ENCODE peak calls at places on chromosomes 4 and X, in nine cellular contexts. One of them, this sample, is unnamed.

GRCh38 chrX:45351478-45351877 is 150.8 kb upstream of the DIPK2B start:
- DNase-seq in iPS-NIHi11: no peak
- DNase-seq in nephron progenitor cell: no peak
- DNase-seq in foreskin melanocyte: no peak
- DNase-seq in hypothalamus: no peak
- DNase-seq in aorta: no peak
- DNase-seq in NB4: no peak
- DNase-seq in ovary: no peak
- DNase-seq in naive thymus-derived CD4-positive, alpha-beta T cell: no peak
- DNase-seq in this sample: no peak

GRCh38 chrX:120604359-120604782 is 470 bp downstream of the MCTS1 start:
- DNase-seq in iPS-NIHi11: peak; percentile 17
- DNase-seq in nephron progenitor cell: no peak
- DNase-seq in foreskin melanocyte: peak; percentile 24
- DNase-seq in hypothalamus: peak; percentile 13
- DNase-seq in aorta: no peak
- DNase-seq in NB4: peak; percentile 59
- DNase-seq in ovary: no peak
- DNase-seq in naive thymus-derived CD4-positive, alpha-beta T cell: peak; percentile 34
- DNase-seq in this sample: no peak

GRCh38 chr4:150136481-150136880 is 58.2 kb downstream of the DCLK2 start:
- DNase-seq in iPS-NIHi11: no peak
- DNase-seq in nephron progenitor cell: no peak
- DNase-seq in foreskin melanocyte: no peak
- DNase-seq in hypothalamus: no peak
- DNase-seq in aorta: no peak
- DNase-seq in NB4: no peak
- DNase-seq in ovary: no peak
- DNase-seq in naive thymus-derived CD4-positive, alpha-beta T cell: no peak
- DNase-seq in this sample: no peak

GRCh38 chr4:53455766-53456165 is 78.3 kb downstream of the FIP1L1 start:
- DNase-seq in iPS-NIHi11: no peak
- DNase-seq in nephron progenitor cell: no peak
- DNase-seq in foreskin melanocyte: no peak
- DNase-seq in hypothalamus: no peak
- DNase-seq in aorta: no peak
- DNase-seq in NB4: no peak
- DNase-seq in ovary: no peak
- DNase-seq in naive thymus-derived CD4-positive, alpha-beta T cell: no peak
- DNase-seq in this sample: no peak

GRCh38 chr4:172953896-172954568 is 214.6 kb upstream of the GALNT7 start:
- DNase-seq in iPS-NIHi11: no peak
- DNase-seq in nephron progenitor cell: no peak
- DNase-seq in foreskin melanocyte: peak; percentile 14
- DNase-seq in hypothalamus: no peak
- DNase-seq in aorta: no peak
- DNase-seq in NB4: no peak
- DNase-seq in ovary: no peak
- DNase-seq in naive thymus-derived CD4-positive, alpha-beta T cell: no peak
- DNase-seq in this sample: no peak

GRCh38 chrX:111302284-111302683 is 32.0 kb upstream of the CAPN6 start:
- DNase-seq in iPS-NIHi11: no peak
- DNase-seq in nephron progenitor cell: no peak
- DNase-seq in foreskin melanocyte: no peak
- DNase-seq in hypothalamus: no peak
- DNase-seq in aorta: no peak
- DNase-seq in NB4: no peak
- DNase-seq in ovary: no peak
- DNase-seq in naive thymus-derived CD4-positive, alpha-beta T cell: no peak
- DNase-seq in this sample: no peak

GRCh38 chr4:4397441-4397819 is 10.5 kb downstream of the NSG1 start:
- DNase-seq in iPS-NIHi11: no peak
- DNase-seq in nephron progenitor cell: no peak
- DNase-seq in foreskin melanocyte: no peak
- DNase-seq in hypothalamus: no peak
- DNase-seq in aorta: peak; percentile 32
- DNase-seq in NB4: no peak
- DNase-seq in ovary: no peak
- DNase-seq in naive thymus-derived CD4-positive, alpha-beta T cell: no peak
- DNase-seq in this sample: no peak

GRCh38 chr4:41725254-41725653 is 23.3 kb downstream of the PHOX2B start:
- DNase-seq in iPS-NIHi11: peak; percentile 16
- DNase-seq in nephron progenitor cell: no peak
- DNase-seq in foreskin melanocyte: no peak
- DNase-seq in hypothalamus: no peak
- DNase-seq in aorta: no peak
- DNase-seq in NB4: peak; percentile 24
- DNase-seq in ovary: no peak
- DNase-seq in naive thymus-derived CD4-positive, alpha-beta T cell: no peak
- DNase-seq in this sample: peak; percentile 23

GRCh38 chrX:40056420-40056819 is 41.3 kb downstream of the BCOR start:
- DNase-seq in iPS-NIHi11: no peak
- DNase-seq in nephron progenitor cell: no peak
- DNase-seq in foreskin melanocyte: no peak
- DNase-seq in hypothalamus: no peak
- DNase-seq in aorta: no peak
- DNase-seq in NB4: no peak
- DNase-seq in ovary: no peak
- DNase-seq in naive thymus-derived CD4-positive, alpha-beta T cell: no peak
- DNase-seq in this sample: no peak

GRCh38 chr4:56512166-56512565 is 6.6 kb downstream of the ARL9 start:
- DNase-seq in iPS-NIHi11: no peak
- DNase-seq in nephron progenitor cell: no peak
- DNase-seq in foreskin melanocyte: no peak
- DNase-seq in hypothalamus: no peak
- DNase-seq in aorta: no peak
- DNase-seq in NB4: no peak
- DNase-seq in ovary: no peak
- DNase-seq in naive thymus-derived CD4-positive, alpha-beta T cell: no peak
- DNase-seq in this sample: no peak

GRCh38 chrX:78119521-78120227 is 15.6 kb downstream of the PGK1 start:
- DNase-seq in iPS-NIHi11: peak; percentile 4
- DNase-seq in nephron progenitor cell: no peak
- DNase-seq in foreskin melanocyte: no peak
- DNase-seq in hypothalamus: no peak
- DNase-seq in aorta: no peak
- DNase-seq in NB4: no peak
- DNase-seq in ovary: no peak
- DNase-seq in naive thymus-derived CD4-positive, alpha-beta T cell: no peak
- DNase-seq in this sample: no peak

GRCh38 chr4:84582988-84583870 is at the start of gene CDS1:
- DNase-seq in iPS-NIHi11: peak; percentile 51
- DNase-seq in nephron progenitor cell: peak; percentile 54
- DNase-seq in foreskin melanocyte: no peak
- DNase-seq in hypothalamus: no peak
- DNase-seq in aorta: peak; percentile 47
- DNase-seq in NB4: peak; percentile 38
- DNase-seq in ovary: peak; percentile 46
- DNase-seq in naive thymus-derived CD4-positive, alpha-beta T cell: no peak
- DNase-seq in this sample: peak; percentile 37

GRCh38 chr4:13783800-13784411 is 156.4 kb upstream of the BOD1L1 start:
- DNase-seq in iPS-NIHi11: no peak
- DNase-seq in nephron progenitor cell: peak; percentile 6
- DNase-seq in foreskin melanocyte: peak; percentile 95
- DNase-seq in hypothalamus: peak; percentile 69
- DNase-seq in aorta: no peak
- DNase-seq in NB4: no peak
- DNase-seq in ovary: no peak
- DNase-seq in naive thymus-derived CD4-positive, alpha-beta T cell: no peak
- DNase-seq in this sample: peak; percentile 86

GRCh38 chr4:102519925-102520324 is 18.8 kb downstream of the NFKB1 start:
- DNase-seq in iPS-NIHi11: no peak
- DNase-seq in nephron progenitor cell: no peak
- DNase-seq in foreskin melanocyte: no peak
- DNase-seq in hypothalamus: no peak
- DNase-seq in aorta: no peak
- DNase-seq in NB4: no peak
- DNase-seq in ovary: no peak
- DNase-seq in naive thymus-derived CD4-positive, alpha-beta T cell: no peak
- DNase-seq in this sample: no peak

GRCh38 chrX:18461431-18461830 is 36.0 kb downstream of the CDKL5 start:
- DNase-seq in iPS-NIHi11: no peak
- DNase-seq in nephron progenitor cell: no peak
- DNase-seq in foreskin melanocyte: peak; percentile 54
- DNase-seq in hypothalamus: no peak
- DNase-seq in aorta: no peak
- DNase-seq in NB4: no peak
- DNase-seq in ovary: no peak
- DNase-seq in naive thymus-derived CD4-positive, alpha-beta T cell: no peak
- DNase-seq in this sample: no peak

GRCh38 chr4:89288430-89288829 is 19.2 kb downstream of the GPRIN3 start:
- DNase-seq in iPS-NIHi11: no peak
- DNase-seq in nephron progenitor cell: no peak
- DNase-seq in foreskin melanocyte: peak; percentile 56
- DNase-seq in hypothalamus: no peak
- DNase-seq in aorta: no peak
- DNase-seq in NB4: no peak
- DNase-seq in ovary: no peak
- DNase-seq in naive thymus-derived CD4-positive, alpha-beta T cell: no peak
- DNase-seq in this sample: no peak

GRCh38 chr4:23384741-23385140 is 505.1 kb downstream of the PPARGC1A start:
- DNase-seq in iPS-NIHi11: no peak
- DNase-seq in nephron progenitor cell: no peak
- DNase-seq in foreskin melanocyte: peak; percentile 10
- DNase-seq in hypothalamus: no peak
- DNase-seq in aorta: no peak
- DNase-seq in NB4: no peak
- DNase-seq in ovary: no peak
- DNase-seq in naive thymus-derived CD4-positive, alpha-beta T cell: no peak
- DNase-seq in this sample: no peak

GRCh38 chr4:18138076-18138665 is 116.6 kb upstream of the LCORL start:
- DNase-seq in iPS-NIHi11: no peak
- DNase-seq in nephron progenitor cell: no peak
- DNase-seq in foreskin melanocyte: peak; percentile 76
- DNase-seq in hypothalamus: no peak
- DNase-seq in aorta: no peak
- DNase-seq in NB4: no peak
- DNase-seq in ovary: no peak
- DNase-seq in naive thymus-derived CD4-positive, alpha-beta T cell: no peak
- DNase-seq in this sample: no peak

GRCh38 chr4:98623126-98623802 is 35.1 kb downstream of the TSPAN5 start:
- DNase-seq in iPS-NIHi11: no peak
- DNase-seq in nephron progenitor cell: no peak
- DNase-seq in foreskin melanocyte: no peak
- DNase-seq in hypothalamus: no peak
- DNase-seq in aorta: no peak
- DNase-seq in NB4: no peak
- DNase-seq in ovary: no peak
- DNase-seq in naive thymus-derived CD4-positive, alpha-beta T cell: no peak
- DNase-seq in this sample: no peak

GRCh38 chr4:105280338-105280809 is 133.7 kb downstream of the TET2 start:
- DNase-seq in iPS-NIHi11: no peak
- DNase-seq in nephron progenitor cell: no peak
- DNase-seq in foreskin melanocyte: peak; percentile 5
- DNase-seq in hypothalamus: no peak
- DNase-seq in aorta: no peak
- DNase-seq in NB4: no peak
- DNase-seq in ovary: no peak
- DNase-seq in naive thymus-derived CD4-positive, alpha-beta T cell: no peak
- DNase-seq in this sample: no peak

GRCh38 chr4:1026115-1026514 is 14.7 kb downstream of the FGFRL1 start:
- DNase-seq in iPS-NIHi11: peak; percentile 82
- DNase-seq in nephron progenitor cell: peak; percentile 47
- DNase-seq in foreskin melanocyte: no peak
- DNase-seq in hypothalamus: no peak
- DNase-seq in aorta: no peak
- DNase-seq in NB4: no peak
- DNase-seq in ovary: no peak
- DNase-seq in naive thymus-derived CD4-positive, alpha-beta T cell: no peak
- DNase-seq in this sample: no peak

GRCh38 chr4:141849367-141849766 is 213.0 kb downstream of the IL15 start:
- DNase-seq in iPS-NIHi11: no peak
- DNase-seq in nephron progenitor cell: no peak
- DNase-seq in foreskin melanocyte: no peak
- DNase-seq in hypothalamus: no peak
- DNase-seq in aorta: no peak
- DNase-seq in NB4: no peak
- DNase-seq in ovary: no peak
- DNase-seq in naive thymus-derived CD4-positive, alpha-beta T cell: no peak
- DNase-seq in this sample: no peak

GRCh38 chrX:40938418-40938817 is 146.8 kb upstream of the USP9X start:
- DNase-seq in iPS-NIHi11: no peak
- DNase-seq in nephron progenitor cell: no peak
- DNase-seq in foreskin melanocyte: no peak
- DNase-seq in hypothalamus: no peak
- DNase-seq in aorta: no peak
- DNase-seq in NB4: no peak
- DNase-seq in ovary: no peak
- DNase-seq in naive thymus-derived CD4-positive, alpha-beta T cell: no peak
- DNase-seq in this sample: no peak

GRCh38 chrX:123771449-123772064 is 38.7 kb upstream of the THOC2 start:
- DNase-seq in iPS-NIHi11: no peak
- DNase-seq in nephron progenitor cell: no peak
- DNase-seq in foreskin melanocyte: no peak
- DNase-seq in hypothalamus: no peak
- DNase-seq in aorta: no peak
- DNase-seq in NB4: no peak
- DNase-seq in ovary: no peak
- DNase-seq in naive thymus-derived CD4-positive, alpha-beta T cell: no peak
- DNase-seq in this sample: no peak

GRCh38 chr4:5932021-5932553 is 39.2 kb upstream of the CRMP1 start:
- DNase-seq in iPS-NIHi11: no peak
- DNase-seq in nephron progenitor cell: no peak
- DNase-seq in foreskin melanocyte: no peak
- DNase-seq in hypothalamus: no peak
- DNase-seq in aorta: no peak
- DNase-seq in NB4: no peak
- DNase-seq in ovary: no peak
- DNase-seq in naive thymus-derived CD4-positive, alpha-beta T cell: no peak
- DNase-seq in this sample: no peak

This sample was measured in testis.